ENCODE peak calls at places on chromosomes 7 and 10, in four cellular contexts. G is body of pancreas, Y is fibroblast of the aortic adventitia, B is left ventricle myocardium inferior. P is an unnamed sample.

GRCh38 chr10:104054430-104054829 is 31.2 kb downstream of the COL17A1 start:
- DNase-seq in G (no peak), Y (peak), B (no peak), P (peak)

GRCh38 chr7:33589911-33590310 is 315.4 kb upstream of the BMPER start:
- DNase-seq in G (no peak), Y (no peak), B (no peak), P (no peak)

GRCh38 chr10:18438356-18439126 is 212.8 kb downstream of the NSUN6 start:
- DNase-seq in G (no peak), Y (no peak), B (peak), P (no peak)

GRCh38 chr7:40716052-40716451 is 581.2 kb downstream of the SUGCT start:
- DNase-seq in G (no peak), Y (peak), B (no peak), P (peak)

GRCh38 chr7:41146423-41146822 is 556.5 kb downstream of the INHBA start:
- DNase-seq in G (no peak), Y (no peak), B (no peak), P (no peak)

GRCh38 chr10:103244663-103245271 is 920 bp upstream of the RPEL1 start:
- DNase-seq in G (peak), Y (peak), B (peak), P (peak)

GRCh38 chr7:151068069-151068773 is 8.8 kb downstream of the SLC4A2 start:
- DNase-seq in G (no peak), Y (no peak), B (no peak), P (no peak)

GRCh38 chr10:36254191-36254590 is 612.1 kb upstream of the FZD8 start:
- DNase-seq in G (peak), Y (peak), B (peak), P (no peak)

GRCh38 chr10:80699602-80700039 is 161.9 kb downstream of the SH2D4B start:
- DNase-seq in G (peak), Y (peak), B (peak), P (peak)

GRCh38 chr10:52967806-52968795 is 195.5 kb upstream of the MBL2 start:
- DNase-seq in G (no peak), Y (no peak), B (no peak), P (no peak)

GRCh38 chr7:151518105-151518780 is 1.5 kb downstream of the RHEB start:
- DNase-seq in G (peak), Y (peak), B (peak), P (peak)

GRCh38 chr7:151720297-151720696 is 156.6 kb downstream of the PRKAG2 start:
- DNase-seq in G (no peak), Y (no peak), B (no peak), P (no peak)

GRCh38 chr10:126945351-126946035 is 40.3 kb downstream of the DOCK1 start:
- DNase-seq in G (no peak), Y (no peak), B (no peak), P (peak)

GRCh38 chr10:85319826-85320225 is 991.4 kb downstream of the CCSER2 start:
- DNase-seq in G (peak), Y (no peak), B (peak), P (no peak)

GRCh38 chr10:103367379-103367781 is 396 bp upstream of the TAF5 start:
- DNase-seq in G (no peak), Y (no peak), B (no peak), P (no peak)

GRCh38 chr7:105790996-105791395 is 85.4 kb downstream of the ATXN7L1 start:
- DNase-seq in G (no peak), Y (no peak), B (no peak), P (no peak)

GRCh38 chr10:86596266-86596665 is 58.1 kb upstream of the OPN4 start:
- DNase-seq in G (no peak), Y (peak), B (no peak), P (peak)

GRCh38 chr10:10128387-10128786 is 889.3 kb upstream of the CELF2 start:
- DNase-seq in G (no peak), Y (no peak), B (no peak), P (no peak)

GRCh38 chr7:83819911-83820310 is 171.0 kb upstream of the SEMA3E start:
- DNase-seq in G (no peak), Y (no peak), B (no peak), P (no peak)

GRCh38 chr10:73780301-73780700 is 1.5 kb upstream of the CHCHD1 start:
- DNase-seq in G (no peak), Y (no peak), B (no peak), P (no peak)

GRCh38 chr10:48981310-48981907 is 41.8 kb upstream of the LRRC18 start:
- DNase-seq in G (peak), Y (peak), B (peak), P (peak)

GRCh38 chr7:12619461-12620069 is 49.0 kb downstream of the SCIN start:
- DNase-seq in G (no peak), Y (no peak), B (no peak), P (no peak)

GRCh38 chr7:133003052-133003910 is 78.6 kb downstream of the CHCHD3 start:
- DNase-seq in G (no peak), Y (peak), B (no peak), P (no peak)

GRCh38 chr10:110783509-110784103 is 88.1 kb upstream of the PDCD4 start:
- DNase-seq in G (peak), Y (peak), B (no peak), P (no peak)

GRCh38 chr7:114986805-114987204 is 64.9 kb downstream of the MDFIC start:
- DNase-seq in G (no peak), Y (no peak), B (no peak), P (no peak)

GRCh38 chr10:132708936-132709335 is 77.0 kb downstream of the NKX6-2 start:
- DNase-seq in G (no peak), Y (no peak), B (no peak), P (no peak)

GRCh38 chr7:40200791-40201190 is 66.0 kb downstream of the SUGCT start:
- DNase-seq in G (no peak), Y (peak), B (no peak), P (peak)

GRCh38 chr10:86440874-86441838 is 74.6 kb upstream of the GRID1 start:
- DNase-seq in G (no peak), Y (peak), B (no peak), P (peak)

GRCh38 chr7:77657427-77658331 is 38.6 kb upstream of the RSBN1L start:
- DNase-seq in G (peak), Y (peak), B (no peak), P (peak)

GRCh38 chr10:102726274-102726673 is 11.8 kb downstream of the SFXN2 start:
- DNase-seq in G (no peak), Y (peak), B (no peak), P (peak)

GRCh38 chr10:77027141-77027540 is 610.5 kb downstream of the KCNMA1 start:
- DNase-seq in G (no peak), Y (no peak), B (no peak), P (no peak)

GRCh38 chr10:127441350-127442219 is 107.5 kb upstream of the NPS start:
- DNase-seq in G (peak), Y (no peak), B (no peak), P (no peak)

GRCh38 chr7:1055084-1055450 is 10.7 kb downstream of the GPR146 start:
- DNase-seq in G (no peak), Y (peak), B (peak), P (peak)

GRCh38 chr7:771241-772004 is 44.3 kb upstream of the PRKAR1B start:
- DNase-seq in G (peak), Y (peak), B (peak), P (peak)

GRCh38 chr7:91043924-91044660 is 220.1 kb upstream of the FZD1 start:
- DNase-seq in G (no peak), Y (no peak), B (no peak), P (no peak)
- H3K4me3 ChIP-seq in G (no peak), Y (no peak), B (no peak), P (no peak)

GRCh38 chr10:117860135-117860534 is 186.6 kb downstream of the RAB11FIP2 start:
- DNase-seq in G (no peak), Y (no peak), B (no peak), P (no peak)

GRCh38 chr10:117865945-117866344 is 180.8 kb downstream of the RAB11FIP2 start:
- DNase-seq in G (no peak), Y (no peak), B (no peak), P (no peak)

DNA sequence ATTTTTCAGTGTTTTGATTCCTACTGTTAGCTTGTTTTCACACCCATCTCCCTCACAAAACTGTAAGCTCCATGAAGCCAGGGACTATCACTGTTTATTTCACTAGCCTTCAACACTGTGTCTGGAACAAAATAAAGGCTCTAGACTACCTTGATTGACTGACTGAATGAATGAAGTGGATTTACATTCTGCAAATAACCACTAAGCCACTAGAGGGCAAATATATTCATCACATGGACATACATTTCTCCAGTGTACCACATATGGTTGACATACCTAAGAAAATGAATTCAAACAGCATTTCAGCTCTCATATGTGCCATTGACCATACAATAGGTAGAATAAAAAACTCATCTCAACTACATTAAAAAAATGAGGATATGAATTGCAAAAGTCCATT is 185.9 kb downstream of the RAB11FIP2 start:
- DNase-seq in G (no peak), Y (peak), B (no peak), P (peak)
- TF ChIP-seq CTCF in G (peak), Y (peak), B (peak), P (peak)

DNA sequence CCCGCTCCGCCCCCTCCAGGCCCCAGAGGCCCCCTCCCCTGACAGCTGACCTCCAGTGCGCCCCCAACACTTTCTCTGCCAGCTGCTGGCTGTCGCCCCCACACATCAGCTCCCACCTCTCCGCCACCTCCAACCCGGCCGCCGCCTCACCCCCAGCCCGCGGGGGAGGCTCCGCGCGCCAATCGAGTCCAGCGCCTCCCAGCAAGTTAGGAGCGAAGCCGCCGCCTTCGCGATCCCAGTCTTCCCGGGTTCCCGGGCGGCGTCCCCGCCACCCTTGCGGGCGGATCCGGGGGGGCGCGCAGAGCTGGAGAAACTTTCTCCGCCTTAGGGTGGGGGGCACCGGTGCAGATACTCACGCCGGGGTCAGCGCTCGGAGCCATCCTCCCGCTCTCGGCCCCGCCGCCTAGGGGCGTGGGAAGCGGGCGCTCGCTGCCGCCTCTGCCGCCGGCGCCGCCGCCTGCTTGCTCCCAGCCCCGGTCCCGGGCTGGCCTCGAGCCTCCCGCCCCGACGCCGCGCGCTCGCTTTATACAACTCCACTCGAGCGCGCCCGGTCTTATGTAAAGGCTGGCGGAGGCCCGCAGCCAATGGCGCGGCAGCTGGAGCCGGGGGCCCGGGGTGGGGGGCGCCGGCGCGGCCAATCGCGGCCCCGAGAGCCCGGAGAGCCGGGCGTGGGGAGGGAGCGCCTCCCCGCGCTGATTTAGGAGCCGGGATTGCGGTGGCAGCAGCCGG is at the start of gene CRTAC1:
- DNase-seq in G (peak), Y (no peak), B (peak), P (peak)
- H3K4me3 ChIP-seq in G (no peak), Y (no peak), B (peak), P (no peak)

GRCh38 chr10:33412261-33413092 is 78.0 kb upstream of the NRP1 start:
- DNase-seq in G (no peak), Y (peak), B (no peak), P (peak)

GRCh38 chr10:33406596-33406995 is 72.1 kb upstream of the NRP1 start:
- DNase-seq in G (no peak), Y (no peak), B (no peak), P (no peak)

GRCh38 chr10:33410860-33411234 is 76.4 kb upstream of the NRP1 start:
- DNase-seq in G (no peak), Y (no peak), B (no peak), P (no peak)

GRCh38 chr10:33413093-33413442 is 78.6 kb upstream of the NRP1 start:
- DNase-seq in G (no peak), Y (no peak), B (no peak), P (no peak)

DNA sequence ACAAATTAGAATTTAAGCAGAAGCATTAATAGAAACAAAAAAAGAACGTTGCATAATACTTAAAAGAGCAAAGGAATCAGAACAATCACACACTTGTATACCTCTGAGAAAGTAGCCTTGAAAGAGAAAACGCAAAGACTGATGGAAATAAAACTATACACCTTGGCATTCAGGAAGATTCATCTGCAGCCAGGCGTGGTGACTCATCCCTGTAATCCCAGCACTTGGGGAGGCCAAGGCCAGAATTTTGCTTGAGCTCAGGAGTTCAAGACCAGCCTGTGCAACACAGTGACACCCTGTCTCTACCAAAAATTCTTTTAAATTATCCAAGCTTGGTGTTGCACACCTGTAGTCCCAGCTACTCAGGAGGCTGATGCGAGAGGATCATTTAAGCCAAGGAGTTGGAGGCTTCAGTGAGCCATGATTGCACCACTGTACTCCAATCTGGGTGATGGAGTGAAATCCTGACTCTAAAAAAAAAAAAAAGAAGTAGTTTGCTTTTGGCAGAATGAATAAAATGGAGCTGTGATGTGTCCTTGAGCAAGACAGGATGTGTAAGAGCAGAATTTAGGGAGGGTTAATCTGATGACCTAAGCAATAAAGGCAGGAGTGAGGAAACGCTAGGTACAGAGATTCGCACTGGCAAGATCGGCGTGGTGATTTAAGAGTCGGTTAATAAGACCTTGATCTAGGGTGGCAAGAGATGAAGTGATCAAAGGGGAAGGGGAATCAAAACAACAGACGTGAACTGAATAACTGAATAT is 75.8 kb upstream of the NRP1 start:
- DNase-seq in G (no peak), Y (no peak), B (no peak), P (no peak)
- TF ChIP-seq CTCF in G (no peak), Y (no peak), B (no peak), P (no peak)

GRCh38 chr10:79470096-79470495 is 24.7 kb upstream of the ZCCHC24 start:
- DNase-seq in G (no peak), Y (no peak), B (no peak), P (no peak)
- H3K4me3 ChIP-seq in G (no peak), Y (no peak), B (no peak), P (no peak)

DNA sequence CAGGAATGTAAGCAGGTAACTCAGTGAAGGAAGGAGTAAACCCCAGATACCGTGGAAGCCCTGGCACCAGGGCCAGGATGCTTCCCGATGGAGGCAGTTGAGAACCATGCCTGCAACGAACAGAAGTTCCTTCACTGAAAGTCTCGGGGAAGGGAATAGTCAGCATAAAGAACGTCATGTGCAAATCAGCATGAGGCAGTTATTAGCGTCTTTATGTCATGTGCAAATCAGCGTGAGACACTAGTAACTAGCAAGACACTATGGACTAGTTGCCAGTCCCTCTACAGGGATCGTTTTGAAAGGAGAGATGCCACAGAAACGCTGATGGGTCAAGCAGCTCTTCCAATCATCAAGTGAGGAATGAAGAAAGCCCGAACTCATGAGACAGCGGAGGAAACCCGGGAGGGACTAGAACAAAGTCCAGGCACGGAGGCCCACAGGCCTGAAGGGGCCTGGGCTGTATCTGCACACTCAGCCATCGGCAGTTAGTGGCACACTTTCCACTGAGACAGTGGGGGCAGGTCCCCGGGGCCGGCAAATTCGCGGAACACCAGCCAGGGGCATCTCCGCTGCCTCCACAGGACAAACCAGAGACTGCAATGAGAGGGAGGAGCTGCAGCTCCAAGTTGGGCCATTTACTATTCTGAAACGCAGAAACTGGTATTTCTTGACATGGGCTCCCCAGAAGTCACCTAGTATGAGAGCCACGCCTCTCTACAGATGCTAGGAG is 109.6 kb downstream of the SFMBT2 start:
- DNase-seq in G (no peak), Y (no peak), B (no peak), P (no peak)
- TF ChIP-seq CTCF in G (no peak), Y (no peak), B (peak), P (no peak)

GRCh38 chr7:140013676-140014075 is 49.1 kb downstream of the PARP12 start:
- DNase-seq in G (no peak), Y (no peak), B (no peak), P (no peak)
- H3K4me3 ChIP-seq in G (no peak), Y (no peak), B (no peak), P (no peak)

DNA sequence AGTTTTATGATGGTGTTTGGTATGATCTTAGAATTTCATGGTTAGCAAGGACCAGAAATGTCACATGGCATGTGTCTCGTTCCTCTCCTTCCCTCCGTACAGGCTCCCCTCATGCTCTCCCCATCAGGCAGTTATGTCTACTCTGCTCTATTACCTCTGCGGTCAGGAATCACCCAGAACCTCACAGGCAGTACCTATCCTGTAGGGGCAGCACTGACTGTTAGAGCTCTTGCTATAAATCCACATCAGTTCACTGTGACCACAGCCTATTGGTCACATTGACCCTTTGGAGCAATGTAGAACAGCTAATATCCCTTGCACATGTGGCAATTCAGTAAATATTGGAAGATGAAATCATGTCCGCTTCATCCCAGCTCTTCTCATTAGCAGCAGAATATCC is 151.8 kb downstream of the WNT2 start:
- DNase-seq in G (no peak), Y (no peak), B (no peak), P (no peak)
- TF ChIP-seq CTCF in G (no peak), Y (no peak), B (no peak), P (no peak)